ENCODE peak calls at places on chromosomes 11 and 22, in four cellular contexts. One of them, this sample, is unnamed.

GRCh38 chr11:67344264-67344663 is 9.1 kb downstream of the POLD4 start:
- DNase-seq in astrocyte of the spinal cord: no peak
- DNase-seq in T follicular helper cell: no peak
- DNase-seq in T-helper 9 cell: no peak
- DNase-seq in this sample: no peak

GRCh38 chr11:74397531-74398243 is 546 bp downstream of the PGM2L1 start:
- DNase-seq in astrocyte of the spinal cord: peak
- DNase-seq in T follicular helper cell: peak
- DNase-seq in T-helper 9 cell: peak
- DNase-seq in this sample: peak

GRCh38 chr22:48477031-48477721 is 1350.5 kb downstream of the BRD1 start:
- DNase-seq in astrocyte of the spinal cord: no peak
- DNase-seq in T follicular helper cell: no peak
- DNase-seq in T-helper 9 cell: no peak
- DNase-seq in this sample: no peak

GRCh38 chr11:44834846-44835245 is 108.1 kb downstream of the TSPAN18 start:
- DNase-seq in astrocyte of the spinal cord: no peak
- DNase-seq in T follicular helper cell: no peak
- DNase-seq in T-helper 9 cell: no peak
- DNase-seq in this sample: no peak

GRCh38 chr22:46107753-46108563 is 42.4 kb upstream of the PPARA start:
- DNase-seq in astrocyte of the spinal cord: no peak
- DNase-seq in T follicular helper cell: no peak
- DNase-seq in T-helper 9 cell: no peak
- DNase-seq in this sample: no peak

GRCh38 chr11:60809691-60810090 is 24.6 kb downstream of the MS4A10 start:
- DNase-seq in astrocyte of the spinal cord: no peak
- DNase-seq in T follicular helper cell: no peak
- DNase-seq in T-helper 9 cell: no peak
- DNase-seq in this sample: peak

GRCh38 chr11:14500181-14500651 is 605 bp upstream of the COPB1 start:
- DNase-seq in astrocyte of the spinal cord: peak
- DNase-seq in T follicular helper cell: peak
- DNase-seq in T-helper 9 cell: peak
- DNase-seq in this sample: peak

GRCh38 chr11:112596324-112596723 is 335.7 kb upstream of the PLET1 start:
- DNase-seq in astrocyte of the spinal cord: no peak
- DNase-seq in T follicular helper cell: no peak
- DNase-seq in T-helper 9 cell: no peak
- DNase-seq in this sample: no peak

This sample was measured in epithelial cell of esophagus.